ENCODE peak calls at places on chromosomes 6 and 20, in nine cellular contexts. I is esophagus squamous epithelium, P is uterus, Y is ovary, N is thyroid gland, M is breast epithelium, V is tibial nerve, W is IMR-90, H is adrenal gland. G is an unnamed sample.
A peak's percentile ranks its signal among the peaks of the same experiment; 100 is the strongest.

GRCh38 chr6:116022841-116023380 is 37.8 kb downstream of the FRK start:
- DNase-seq in I (no peak), P (no peak), Y (no peak), N (no peak), M (no peak), V (no peak), W (no peak), H (no peak), G (no peak)

GRCh38 chr6:27062755-27063154 is 184.7 kb upstream of the PRSS16 start:
- DNase-seq in I (no peak), P (no peak), Y (no peak), N (no peak), M (no peak), V (no peak), W (no peak), H (no peak), G (no peak)

GRCh38 chr6:159074120-159074684 is 29.4 kb upstream of the TAGAP start:
- DNase-seq in I (no peak), P (no peak), Y (no peak), N (no peak), M (no peak), V (peak; percentile 33), W (peak; percentile 46), H (peak; percentile 56), G (peak; percentile 39)

GRCh38 chr6:7758456-7758855 is 32.6 kb downstream of the BMP6 start:
- DNase-seq in I (no peak), P (no peak), Y (peak; percentile 32), N (no peak), M (no peak), V (no peak), W (peak; percentile 79), H (no peak), G (no peak)

GRCh38 chr6:162200036-162200435 is 527.5 kb downstream of the PRKN start:
- DNase-seq in I (no peak), P (no peak), Y (no peak), N (peak; percentile 71), M (no peak), V (no peak), W (no peak), H (no peak), G (no peak)

GRCh38 chr20:51732454-51732791 is 35.8 kb downstream of the ATP9A start:
- DNase-seq in I (no peak), P (peak; percentile 39), Y (no peak), N (no peak), M (no peak), V (peak; percentile 11), W (peak; percentile 67), H (no peak), G (no peak)

GRCh38 chr6:17851720-17852161 is 135.7 kb downstream of the KIF13A start:
- DNase-seq in I (no peak), P (no peak), Y (no peak), N (no peak), M (no peak), V (no peak), W (peak; percentile 72), H (no peak), G (no peak)

GRCh38 chr20:51331466-51331865 is 211.1 kb downstream of the NFATC2 start:
- DNase-seq in I (no peak), P (no peak), Y (no peak), N (no peak), M (no peak), V (no peak), W (peak; percentile 46), H (no peak), G (no peak)

GRCh38 chr20:36886859-36887778 is 11.2 kb downstream of the TLDC2 start:
- DNase-seq in I (no peak), P (peak; percentile 81), Y (peak; percentile 89), N (peak; percentile 85), M (peak; percentile 86), V (peak; percentile 88), W (peak; percentile 74), H (peak; percentile 83), G (peak; percentile 86)

GRCh38 chr6:87902383-87902782 is 145.3 kb upstream of the SPACA1 start:
- DNase-seq in I (no peak), P (no peak), Y (no peak), N (no peak), M (no peak), V (no peak), W (no peak), H (no peak), G (no peak)
- TF ChIP-seq POLR2A in I (no peak), P (no peak), Y (no peak), N (no peak), M (no peak), V (no peak), W (no peak), H (no peak), G (no peak)

DNA sequence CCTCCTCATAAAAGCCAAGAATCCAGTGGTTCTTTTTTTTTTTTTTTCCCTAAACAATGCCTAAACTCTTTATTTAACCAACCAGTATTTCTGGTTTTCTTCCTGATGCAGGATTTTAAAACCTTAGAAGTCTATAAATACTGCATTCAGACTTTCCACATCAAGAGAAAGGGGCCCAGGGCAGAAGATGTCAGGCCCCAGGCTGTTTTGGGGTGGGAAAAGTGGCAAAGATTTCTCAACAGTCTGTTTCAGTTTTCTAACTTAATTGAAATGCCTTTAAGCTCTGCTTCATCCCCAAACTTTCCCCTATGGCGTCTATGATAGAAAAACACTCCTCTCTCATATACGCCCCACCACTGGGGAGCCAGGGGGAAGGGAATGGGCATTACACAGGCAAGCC is 33.1 kb downstream of the QRSL1 start:
- DNase-seq in I (no peak), P (no peak), Y (no peak), N (no peak), M (no peak), V (no peak), W (no peak), H (no peak), G (no peak)
- H3K4me1 ChIP-seq in I (peaks cover 6% of the 10 kb centered on the region), P (no peaks in the 10 kb centered on the region), Y (no peaks in the 10 kb centered on the region), N (no peaks in the 10 kb centered on the region), M (no peaks in the 10 kb centered on the region), V (no peaks in the 10 kb centered on the region), W (no peaks in the 10 kb centered on the region), H (no peaks in the 10 kb centered on the region), G (no peaks in the 10 kb centered on the region)

DNA sequence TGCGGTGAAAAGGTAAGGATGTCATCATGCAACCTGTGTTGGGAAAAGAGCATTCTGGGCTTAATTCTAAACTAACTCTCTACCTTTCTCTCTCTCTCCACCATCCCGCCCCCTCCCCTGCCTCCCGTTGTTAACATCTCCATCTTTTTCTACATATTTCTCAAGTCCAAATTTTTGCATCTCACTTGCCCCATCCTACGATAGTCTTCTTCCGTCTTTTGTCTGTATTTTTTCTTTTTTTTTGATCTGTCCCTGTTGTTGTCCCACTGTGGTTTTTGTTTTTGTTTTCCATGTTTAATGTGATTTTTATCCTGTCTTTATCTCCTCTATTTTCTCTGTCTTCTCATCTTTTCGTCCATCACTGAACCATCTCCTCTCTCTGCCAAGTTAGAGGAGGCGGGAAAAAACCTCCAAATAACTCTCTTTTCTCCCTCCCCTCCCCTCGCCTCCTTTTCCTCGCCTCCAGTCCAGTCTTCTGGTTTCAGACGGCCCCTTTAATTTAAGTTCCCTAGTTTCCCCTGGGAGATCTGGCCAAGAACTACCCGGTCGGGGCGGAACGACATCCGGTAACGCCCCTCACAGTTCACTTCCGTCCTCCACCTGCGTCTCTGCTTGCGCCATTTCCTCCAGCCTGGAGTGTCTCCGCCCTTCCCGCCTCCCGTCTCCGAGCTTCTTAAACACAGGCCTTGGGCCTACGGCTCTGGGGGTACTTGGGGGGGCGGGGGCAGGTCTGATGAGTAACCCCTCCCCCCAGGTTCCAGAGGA is at the start of gene NFKBIL1:
- DNase-seq in I (peak; percentile 77), P (peak; percentile 97), Y (peak; percentile 94), N (peak; percentile 96), M (peak; percentile 95), V (peak; percentile 94), W (peak; percentile 98), H (peak; percentile 94), G (peak; percentile 93)
- TF ChIP-seq POLR2A in I (no peak), P (peak; percentile 65), Y (peak; percentile 63), N (peak; percentile 68), M (peak; percentile 31), V (peak; percentile 74), W (peak; percentile 87), H (peak; percentile 24), G (peak; percentile 50)

GRCh38 chr20:45061244-45061643 is 39.7 kb downstream of the KCNS1 start:
- DNase-seq in I (no peak), P (no peak), Y (no peak), N (no peak), M (no peak), V (no peak), W (peak; percentile 93), H (no peak), G (no peak)

GRCh38 chr20:45058168-45058850 is 42.6 kb downstream of the KCNS1 start:
- DNase-seq in I (no peak), P (no peak), Y (no peak), N (no peak), M (no peak), V (no peak), W (no peak), H (no peak), G (no peak)

GRCh38 chr20:45056473-45057148 is 44.3 kb downstream of the KCNS1 start:
- DNase-seq in I (no peak), P (no peak), Y (no peak), N (no peak), M (no peak), V (no peak), W (no peak), H (no peak), G (no peak)

GRCh38 chr20:45059022-45059728 is 41.8 kb downstream of the KCNS1 start:
- DNase-seq in I (no peak), P (no peak), Y (no peak), N (no peak), M (no peak), V (no peak), W (peak; percentile 51), H (no peak), G (no peak)

DNA sequence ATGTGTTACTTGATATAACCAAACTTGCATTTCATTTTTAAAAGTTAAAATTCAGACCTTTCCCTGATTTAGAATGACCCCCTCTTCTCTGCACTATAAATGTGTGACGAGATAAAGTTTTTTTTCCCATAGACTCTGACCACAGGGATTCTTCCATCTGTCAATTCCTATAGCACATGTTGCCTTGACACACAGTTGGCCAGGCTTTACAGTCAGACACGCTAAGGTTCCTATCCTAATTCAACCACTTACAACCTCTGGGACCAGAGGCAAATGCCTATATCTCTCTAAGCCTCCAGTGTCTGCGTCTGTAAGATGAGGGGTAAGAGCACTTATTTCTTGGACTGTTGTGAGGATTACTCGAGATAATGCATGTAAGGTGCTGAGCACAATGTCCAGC is 40.6 kb downstream of the KCNS1 start:
- DNase-seq in I (no peak), P (no peak), Y (no peak), N (no peak), M (no peak), V (no peak), W (no peak), H (no peak), G (no peak)
- H3K4me1 ChIP-seq in I (no peaks in the 10 kb centered on the region), P (no peaks in the 10 kb centered on the region), Y (peaks cover 1% of the 10 kb centered on the region), N (no peaks in the 10 kb centered on the region), M (no peaks in the 10 kb centered on the region), V (no peaks in the 10 kb centered on the region), W (peaks cover 10% of the 10 kb centered on the region), H (no peaks in the 10 kb centered on the region), G (peaks cover 14% of the 10 kb centered on the region)

GRCh38 chr6:145546265-145546664 is 189.1 kb downstream of the EPM2A start:
- DNase-seq in I (no peak), P (no peak), Y (no peak), N (no peak), M (no peak), V (no peak), W (no peak), H (no peak), G (no peak)
- TF ChIP-seq POLR2A in I (no peak), P (no peak), Y (no peak), N (no peak), M (no peak), V (no peak), W (no peak), H (no peak), G (no peak)

GRCh38 chr20:32481311-32482103 is 103.6 kb downstream of the NOL4L start:
- DNase-seq in I (no peak), P (no peak), Y (peak; percentile 31), N (no peak), M (no peak), V (no peak), W (no peak), H (peak; percentile 29), G (peak; percentile 31)
- H3K4me1 ChIP-seq in I (peaks cover 80% of the 10 kb centered on the region), P (peaks cover 3% of the 10 kb centered on the region), Y (peaks cover 8% of the 10 kb centered on the region), N (peaks cover 59% of the 10 kb centered on the region), M (peaks cover 5% of the 10 kb centered on the region), V (peaks cover 48% of the 10 kb centered on the region), W (peaks cover 18% of the 10 kb centered on the region), H (peaks cover 72% of the 10 kb centered on the region), G (peaks cover 69% of the 10 kb centered on the region)

G was measured in body of pancreas.